ENCODE peak calls at places on chromosomes 3 and 15, in nine cellular contexts. One of them, this sample, is unnamed.

GRCh38 chr15:40743921-40744809 is 10.9 kb downstream of the RMDN3 start:
- DNase-seq in CD4-positive, CD25-positive, alpha-beta regulatory T cell: peak; percentile 64
- DNase-seq in endodermal cell: no peak
- DNase-seq in CD8-positive, alpha-beta memory T cell: peak; percentile 87
- DNase-seq in psoas muscle: no peak
- DNase-seq in PC-9: no peak
- DNase-seq in right cardiac atrium: no peak
- DNase-seq in transverse colon: no peak
- DNase-seq in dorsolateral prefrontal cortex: no peak
- DNase-seq in this sample: no peak

GRCh38 chr3:111676177-111677021 is 81.3 kb upstream of the ZBED2 start:
- DNase-seq in CD4-positive, CD25-positive, alpha-beta regulatory T cell: no peak
- DNase-seq in endodermal cell: no peak
- DNase-seq in CD8-positive, alpha-beta memory T cell: no peak
- DNase-seq in psoas muscle: no peak
- DNase-seq in PC-9: peak; percentile 92
- DNase-seq in right cardiac atrium: no peak
- DNase-seq in transverse colon: peak; percentile 81
- DNase-seq in dorsolateral prefrontal cortex: no peak
- DNase-seq in this sample: no peak

GRCh38 chr3:182760576-182761164 is 32.6 kb upstream of the ATP11B start:
- DNase-seq in CD4-positive, CD25-positive, alpha-beta regulatory T cell: no peak
- DNase-seq in endodermal cell: no peak
- DNase-seq in CD8-positive, alpha-beta memory T cell: no peak
- DNase-seq in psoas muscle: no peak
- DNase-seq in PC-9: no peak
- DNase-seq in right cardiac atrium: no peak
- DNase-seq in transverse colon: peak; percentile 23
- DNase-seq in dorsolateral prefrontal cortex: no peak
- DNase-seq in this sample: no peak

GRCh38 chr15:65067334-65067644 is 502 bp downstream of the RASL12 start:
- DNase-seq in CD4-positive, CD25-positive, alpha-beta regulatory T cell: no peak
- DNase-seq in endodermal cell: no peak
- DNase-seq in CD8-positive, alpha-beta memory T cell: no peak
- DNase-seq in psoas muscle: no peak
- DNase-seq in PC-9: no peak
- DNase-seq in right cardiac atrium: no peak
- DNase-seq in transverse colon: no peak
- DNase-seq in dorsolateral prefrontal cortex: no peak
- DNase-seq in this sample: no peak

GRCh38 chr3:155553800-155554199 is 191.1 kb downstream of the PLCH1 start:
- DNase-seq in CD4-positive, CD25-positive, alpha-beta regulatory T cell: no peak
- DNase-seq in endodermal cell: no peak
- DNase-seq in CD8-positive, alpha-beta memory T cell: no peak
- DNase-seq in psoas muscle: no peak
- DNase-seq in PC-9: no peak
- DNase-seq in right cardiac atrium: no peak
- DNase-seq in transverse colon: no peak
- DNase-seq in dorsolateral prefrontal cortex: no peak
- DNase-seq in this sample: peak; percentile 82

GRCh38 chr3:14403636-14404395 is 1.4 kb downstream of the SLC6A6 start:
- DNase-seq in CD4-positive, CD25-positive, alpha-beta regulatory T cell: no peak
- DNase-seq in endodermal cell: no peak
- DNase-seq in CD8-positive, alpha-beta memory T cell: no peak
- DNase-seq in psoas muscle: peak; percentile 70
- DNase-seq in PC-9: peak; percentile 39
- DNase-seq in right cardiac atrium: peak; percentile 67
- DNase-seq in transverse colon: peak; percentile 31
- DNase-seq in dorsolateral prefrontal cortex: no peak
- DNase-seq in this sample: no peak

GRCh38 chr3:61559108-61559731 is 2.2 kb upstream of the PTPRG start:
- DNase-seq in CD4-positive, CD25-positive, alpha-beta regulatory T cell: no peak
- DNase-seq in endodermal cell: no peak
- DNase-seq in CD8-positive, alpha-beta memory T cell: no peak
- DNase-seq in psoas muscle: no peak
- DNase-seq in PC-9: no peak
- DNase-seq in right cardiac atrium: no peak
- DNase-seq in transverse colon: no peak
- DNase-seq in dorsolateral prefrontal cortex: no peak
- DNase-seq in this sample: no peak

GRCh38 chr3:179898024-179898423 is 138.7 kb downstream of the PEX5L start:
- DNase-seq in CD4-positive, CD25-positive, alpha-beta regulatory T cell: peak; percentile 5
- DNase-seq in endodermal cell: peak; percentile 81
- DNase-seq in CD8-positive, alpha-beta memory T cell: no peak
- DNase-seq in psoas muscle: no peak
- DNase-seq in PC-9: peak; percentile 19
- DNase-seq in right cardiac atrium: no peak
- DNase-seq in transverse colon: no peak
- DNase-seq in dorsolateral prefrontal cortex: no peak
- DNase-seq in this sample: no peak

GRCh38 chr3:193572426-193572908 is 17.8 kb upstream of the ATP13A4 start:
- DNase-seq in CD4-positive, CD25-positive, alpha-beta regulatory T cell: peak; percentile 35
- DNase-seq in endodermal cell: peak; percentile 87
- DNase-seq in CD8-positive, alpha-beta memory T cell: peak; percentile 53
- DNase-seq in psoas muscle: peak; percentile 37
- DNase-seq in PC-9: peak; percentile 69
- DNase-seq in right cardiac atrium: peak; percentile 35
- DNase-seq in transverse colon: peak; percentile 58
- DNase-seq in dorsolateral prefrontal cortex: peak; percentile 82
- DNase-seq in this sample: no peak

GRCh38 chr15:97482521-97482920 is 478.0 kb upstream of the ARRDC4 start:
- DNase-seq in CD4-positive, CD25-positive, alpha-beta regulatory T cell: no peak
- DNase-seq in endodermal cell: peak; percentile 77
- DNase-seq in CD8-positive, alpha-beta memory T cell: no peak
- DNase-seq in psoas muscle: no peak
- DNase-seq in PC-9: no peak
- DNase-seq in right cardiac atrium: no peak
- DNase-seq in transverse colon: no peak
- DNase-seq in dorsolateral prefrontal cortex: no peak
- DNase-seq in this sample: no peak

GRCh38 chr15:76973362-76973743 is 21.6 kb upstream of the PSTPIP1 start:
- DNase-seq in CD4-positive, CD25-positive, alpha-beta regulatory T cell: peak; percentile 45
- DNase-seq in endodermal cell: peak; percentile 94
- DNase-seq in CD8-positive, alpha-beta memory T cell: peak; percentile 83
- DNase-seq in psoas muscle: no peak
- DNase-seq in PC-9: no peak
- DNase-seq in right cardiac atrium: peak; percentile 47
- DNase-seq in transverse colon: no peak
- DNase-seq in dorsolateral prefrontal cortex: peak; percentile 71
- DNase-seq in this sample: no peak

GRCh38 chr3:166451997-166452396 is 614.8 kb upstream of the BCHE start:
- DNase-seq in CD4-positive, CD25-positive, alpha-beta regulatory T cell: no peak
- DNase-seq in endodermal cell: no peak
- DNase-seq in CD8-positive, alpha-beta memory T cell: no peak
- DNase-seq in psoas muscle: no peak
- DNase-seq in PC-9: no peak
- DNase-seq in right cardiac atrium: no peak
- DNase-seq in transverse colon: no peak
- DNase-seq in dorsolateral prefrontal cortex: no peak
- DNase-seq in this sample: no peak

GRCh38 chr3:157081681-157082210 is 78.2 kb downstream of the CCNL1 start:
- DNase-seq in CD4-positive, CD25-positive, alpha-beta regulatory T cell: peak; percentile 73
- DNase-seq in endodermal cell: peak; percentile 99
- DNase-seq in CD8-positive, alpha-beta memory T cell: peak; percentile 92
- DNase-seq in psoas muscle: peak; percentile 91
- DNase-seq in PC-9: peak; percentile 95
- DNase-seq in right cardiac atrium: peak; percentile 92
- DNase-seq in transverse colon: peak; percentile 90
- DNase-seq in dorsolateral prefrontal cortex: peak; percentile 92
- DNase-seq in this sample: peak; percentile 91

GRCh38 chr15:72907733-72908132 is 124.2 kb upstream of the ADPGK start:
- DNase-seq in CD4-positive, CD25-positive, alpha-beta regulatory T cell: no peak
- DNase-seq in endodermal cell: no peak
- DNase-seq in CD8-positive, alpha-beta memory T cell: no peak
- DNase-seq in psoas muscle: no peak
- DNase-seq in PC-9: no peak
- DNase-seq in right cardiac atrium: peak; percentile 28
- DNase-seq in transverse colon: no peak
- DNase-seq in dorsolateral prefrontal cortex: no peak
- DNase-seq in this sample: no peak

DNA sequence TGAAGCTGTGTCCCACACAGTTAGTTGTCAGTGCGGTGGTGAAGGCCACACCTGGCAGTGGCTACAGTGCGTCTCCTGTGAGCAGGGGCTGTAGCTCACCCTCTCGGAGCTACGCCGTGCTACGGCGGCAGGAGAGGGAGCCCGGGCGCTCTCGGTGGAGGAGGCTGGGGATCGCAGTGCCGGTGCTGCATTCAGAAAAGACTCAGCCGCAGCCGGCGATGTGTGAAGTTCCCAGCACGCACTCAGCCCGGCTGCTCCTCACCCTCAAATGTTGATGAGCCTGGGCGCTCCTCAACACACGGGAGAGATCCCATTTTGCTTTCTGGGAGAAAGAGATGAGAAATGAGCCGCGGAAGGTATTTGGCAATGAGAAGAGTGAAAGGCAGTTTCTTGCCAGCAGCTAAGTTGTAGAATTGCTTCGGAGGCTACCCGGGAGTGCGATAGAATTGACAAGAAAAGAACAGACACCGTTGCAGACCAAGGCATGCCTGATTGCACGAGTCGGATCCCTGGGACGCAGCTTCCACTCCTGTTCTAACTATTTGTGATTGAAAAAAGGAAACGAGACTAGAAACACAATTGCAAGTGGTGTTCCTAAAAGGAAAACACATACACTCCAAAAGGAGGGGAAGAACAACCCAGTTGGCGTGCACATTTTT is at the start of gene UNC13C:
- DNase-seq in CD4-positive, CD25-positive, alpha-beta regulatory T cell: no peak
- DNase-seq in endodermal cell: peak; percentile 88
- DNase-seq in CD8-positive, alpha-beta memory T cell: no peak
- DNase-seq in psoas muscle: peak; percentile 23
- DNase-seq in PC-9: no peak
- DNase-seq in right cardiac atrium: peak; percentile 41
- DNase-seq in transverse colon: peak; percentile 7
- DNase-seq in dorsolateral prefrontal cortex: peak; percentile 45
- DNase-seq in this sample: no peak
- H3K4me3 ChIP-seq in CD4-positive, CD25-positive, alpha-beta regulatory T cell: no peak within 1 kb of the TSS
- H3K4me3 ChIP-seq in endodermal cell: peak within 1 kb of the TSS; percentile 82
- H3K4me3 ChIP-seq in CD8-positive, alpha-beta memory T cell: no peak within 1 kb of the TSS
- H3K4me3 ChIP-seq in psoas muscle: peak within 1 kb of the TSS; percentile 48
- H3K4me3 ChIP-seq in PC-9: no peak within 1 kb of the TSS
- H3K4me3 ChIP-seq in right cardiac atrium: peak within 1 kb of the TSS; percentile 46
- H3K4me3 ChIP-seq in transverse colon: no peak within 1 kb of the TSS
- H3K4me3 ChIP-seq in dorsolateral prefrontal cortex: peak within 1 kb of the TSS; percentile 67
- H3K4me3 ChIP-seq in this sample: peak within 1 kb of the TSS; percentile 36

DNA sequence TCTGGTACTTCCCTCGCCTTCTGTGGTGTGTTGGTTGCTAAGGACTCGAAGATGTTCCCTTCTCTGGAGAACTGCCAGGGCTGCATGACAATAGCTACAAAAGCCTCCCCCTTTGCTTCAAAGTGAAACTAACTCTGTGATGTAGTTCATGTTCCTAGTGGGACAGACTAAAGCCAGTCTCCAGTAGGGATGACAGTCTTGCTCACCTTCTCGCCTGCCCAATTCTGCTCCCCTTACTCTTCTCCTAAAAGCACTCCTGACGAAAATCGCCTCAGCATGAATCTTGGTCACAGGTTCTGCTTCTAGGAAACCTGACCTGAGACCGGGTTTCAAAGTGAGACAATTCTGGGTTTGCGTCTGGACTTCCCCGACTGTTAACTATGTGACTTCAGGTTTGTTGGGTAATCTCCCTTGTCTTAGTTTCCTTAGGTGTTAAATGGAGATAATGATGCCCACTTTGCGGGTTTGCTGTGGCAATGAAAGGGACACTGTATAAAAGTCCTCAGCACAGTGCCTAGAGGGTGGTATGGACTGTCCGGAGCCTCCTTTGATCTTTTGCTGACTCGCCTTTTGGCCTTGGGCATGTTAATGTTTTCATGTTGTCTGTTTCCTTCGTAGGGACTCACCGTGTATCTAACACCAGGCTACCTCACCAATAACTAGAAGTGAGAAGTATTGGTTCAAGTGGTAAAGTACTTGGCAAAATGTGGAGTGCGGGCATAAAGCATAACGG is 24.9 kb upstream of the THRB start:
- DNase-seq in CD4-positive, CD25-positive, alpha-beta regulatory T cell: no peak
- DNase-seq in endodermal cell: peak; percentile 69
- DNase-seq in CD8-positive, alpha-beta memory T cell: no peak
- DNase-seq in psoas muscle: no peak
- DNase-seq in PC-9: no peak
- DNase-seq in right cardiac atrium: peak; percentile 24
- DNase-seq in transverse colon: no peak
- DNase-seq in dorsolateral prefrontal cortex: no peak
- DNase-seq in this sample: no peak
- H3K27me3 ChIP-seq in CD4-positive, CD25-positive, alpha-beta regulatory T cell: peaks cover 8% of the 10 kb centered on the region
- H3K27me3 ChIP-seq in endodermal cell: peaks cover 70% of the 10 kb centered on the region
- H3K27me3 ChIP-seq in CD8-positive, alpha-beta memory T cell: no peaks in the 10 kb centered on the region
- H3K27me3 ChIP-seq in psoas muscle: no peaks in the 10 kb centered on the region
- H3K27me3 ChIP-seq in PC-9: no peaks in the 10 kb centered on the region
- H3K27me3 ChIP-seq in right cardiac atrium: no peaks in the 10 kb centered on the region
- H3K27me3 ChIP-seq in transverse colon: peaks cover 10% of the 10 kb centered on the region
- H3K27me3 ChIP-seq in dorsolateral prefrontal cortex: no peaks in the 10 kb centered on the region
- H3K27me3 ChIP-seq in this sample: no peaks in the 10 kb centered on the region

DNA sequence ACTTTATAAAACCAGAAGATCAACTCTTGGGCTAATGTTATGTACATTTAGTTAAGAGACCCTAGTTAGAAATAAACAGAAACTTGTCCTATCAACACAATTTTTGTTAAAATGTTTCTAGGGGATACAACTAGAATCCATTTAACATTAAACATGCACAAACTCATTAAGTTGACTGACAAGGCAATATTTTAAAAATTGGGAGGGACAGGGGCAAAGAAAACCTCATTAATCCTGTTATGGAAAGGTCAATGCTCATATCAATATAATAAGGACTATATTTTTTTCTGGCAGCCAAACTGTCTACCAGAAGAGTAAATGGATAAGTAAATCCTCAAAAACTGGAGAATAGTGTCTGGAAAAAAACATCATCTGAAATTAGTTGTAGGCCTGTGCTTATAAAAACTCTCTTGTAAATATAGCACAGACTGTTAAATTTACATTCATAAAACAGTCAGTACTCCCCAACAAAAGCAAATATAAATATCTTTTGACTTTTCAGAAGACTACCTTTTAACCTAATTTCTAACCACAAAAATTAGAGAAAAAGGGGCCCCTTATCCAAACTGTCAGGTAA is 4.4 kb downstream of the TRA2B start:
- DNase-seq in CD4-positive, CD25-positive, alpha-beta regulatory T cell: no peak
- DNase-seq in endodermal cell: no peak
- DNase-seq in CD8-positive, alpha-beta memory T cell: no peak
- DNase-seq in psoas muscle: no peak
- DNase-seq in PC-9: no peak
- DNase-seq in right cardiac atrium: no peak
- DNase-seq in transverse colon: no peak
- DNase-seq in dorsolateral prefrontal cortex: no peak
- DNase-seq in this sample: no peak
- H3K4me3 ChIP-seq in CD4-positive, CD25-positive, alpha-beta regulatory T cell: peak overlapping the region; percentile 97
- H3K4me3 ChIP-seq in endodermal cell: peak overlapping the region; percentile 92
- H3K4me3 ChIP-seq in CD8-positive, alpha-beta memory T cell: peak overlapping the region; percentile 99
- H3K4me3 ChIP-seq in psoas muscle: peak overlapping the region; percentile 99
- H3K4me3 ChIP-seq in PC-9: peak overlapping the region; percentile 98
- H3K4me3 ChIP-seq in right cardiac atrium: peak overlapping the region; percentile 77
- H3K4me3 ChIP-seq in transverse colon: no peak overlapping the region
- H3K4me3 ChIP-seq in dorsolateral prefrontal cortex: peak overlapping the region; percentile 100
- H3K4me3 ChIP-seq in this sample: peak overlapping the region; percentile 98

DNA sequence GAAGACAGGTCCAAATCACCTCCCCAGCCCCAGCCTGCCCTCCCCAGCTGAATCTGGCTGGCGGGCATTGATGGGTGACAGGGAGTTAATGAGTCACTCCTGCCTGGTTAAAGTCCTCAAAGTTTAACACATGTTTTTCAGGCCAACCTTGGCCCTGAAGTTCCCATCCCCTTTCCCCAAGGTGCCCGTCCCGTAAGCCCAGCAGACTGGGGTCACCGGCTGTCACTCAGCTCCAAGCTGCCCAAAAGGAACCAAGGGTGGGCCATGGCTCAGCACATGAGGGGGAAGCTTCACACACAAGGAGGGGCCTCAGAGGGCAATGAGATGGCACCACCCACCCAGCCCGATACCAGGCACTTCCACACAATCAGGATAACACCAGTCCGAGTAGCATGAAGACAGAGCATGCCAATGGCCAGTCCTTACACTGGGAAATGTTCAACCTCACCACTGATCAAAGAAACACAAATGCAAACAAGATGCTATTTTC is 10.2 kb upstream of the KLF15 start:
- DNase-seq in CD4-positive, CD25-positive, alpha-beta regulatory T cell: no peak
- DNase-seq in endodermal cell: no peak
- DNase-seq in CD8-positive, alpha-beta memory T cell: no peak
- DNase-seq in psoas muscle: no peak
- DNase-seq in PC-9: no peak
- DNase-seq in right cardiac atrium: no peak
- DNase-seq in transverse colon: no peak
- DNase-seq in dorsolateral prefrontal cortex: no peak
- DNase-seq in this sample: no peak
- H3K27me3 ChIP-seq in CD4-positive, CD25-positive, alpha-beta regulatory T cell: no peaks in the 10 kb centered on the region
- H3K27me3 ChIP-seq in endodermal cell: no peaks in the 10 kb centered on the region
- H3K27me3 ChIP-seq in CD8-positive, alpha-beta memory T cell: no peaks in the 10 kb centered on the region
- H3K27me3 ChIP-seq in psoas muscle: no peaks in the 10 kb centered on the region
- H3K27me3 ChIP-seq in PC-9: peaks cover 2% of the 10 kb centered on the region
- H3K27me3 ChIP-seq in right cardiac atrium: no peaks in the 10 kb centered on the region
- H3K27me3 ChIP-seq in transverse colon: no peaks in the 10 kb centered on the region
- H3K27me3 ChIP-seq in dorsolateral prefrontal cortex: no peaks in the 10 kb centered on the region
- H3K27me3 ChIP-seq in this sample: peaks cover 3% of the 10 kb centered on the region